ENCODE peak calls at places on chromosomes 2 and 18, in five cellular contexts. L, J, Y, D and T are unnamed samples.

GRCh38 chr18:69969491-69969890 is 21.8 kb upstream of the CD226 start:
- DNase-seq in L (no peak), J (no peak), Y (no peak), D (no peak), T (no peak)

GRCh38 chr2:33069894-33070651 is 123.3 kb downstream of the LTBP1 start:
- DNase-seq in L (peak; percentile 97), J (no peak), Y (no peak), D (peak; percentile 92), T (no peak)

GRCh38 chr2:205086689-205087088 is 541.4 kb downstream of the PARD3B start:
- DNase-seq in L (no peak), J (no peak), Y (no peak), D (no peak), T (no peak)

GRCh38 chr18:47235096-47235495 is 16.4 kb downstream of the SKOR2 start:
- DNase-seq in L (no peak), J (no peak), Y (no peak), D (no peak), T (no peak)

GRCh38 chr2:27681844-27682243 is 18.2 kb downstream of the SLC4A1AP start:
- DNase-seq in L (peak; percentile 41), J (no peak), Y (no peak), D (peak; percentile 32), T (no peak)

GRCh38 chr2:229249536-229249935 is 21.6 kb downstream of the PID1 start:
- DNase-seq in L (no peak), J (no peak), Y (no peak), D (no peak), T (no peak)

GRCh38 chr2:197159681-197160211 is 150.8 kb downstream of the ANKRD44 start:
- DNase-seq in L (peak; percentile 75), J (no peak), Y (no peak), D (peak; percentile 59), T (no peak)

GRCh38 chr2:127647242-127648190 is 1.6 kb downstream of the GPR17 start:
- DNase-seq in L (no peak), J (no peak), Y (peak; percentile 72), D (no peak), T (no peak)

GRCh38 chr2:130850788-130851623 is 14.3 kb downstream of the ARHGEF4 start:
- DNase-seq in L (no peak), J (no peak), Y (peak; percentile 75), D (no peak), T (no peak)

GRCh38 chr2:16537347-16537746 is 128.3 kb downstream of the CYRIA start:
- DNase-seq in L (no peak), J (no peak), Y (no peak), D (peak; percentile 8), T (no peak)

GRCh38 chr18:79385326-79385725 is 10.4 kb upstream of the NFATC1 start:
- DNase-seq in L (no peak), J (no peak), Y (peak; percentile 32), D (no peak), T (no peak)

GRCh38 chr2:31235504-31235902 is 1.6 kb downstream of the EHD3 start:
- DNase-seq in L (peak; percentile 29), J (no peak), Y (no peak), D (peak; percentile 68), T (no peak)

GRCh38 chr2:147641644-147642043 is 203.2 kb upstream of the ACVR2A start:
- DNase-seq in L (no peak), J (no peak), Y (no peak), D (peak; percentile 27), T (no peak)

GRCh38 chr2:199744676-199745075 is 106.3 kb downstream of the FTCDNL1 start:
- DNase-seq in L (no peak), J (no peak), Y (no peak), D (no peak), T (no peak)

GRCh38 chr2:237766334-237766733 is 32.2 kb upstream of the RBM44 start:
- DNase-seq in L (no peak), J (no peak), Y (no peak), D (no peak), T (no peak)

GRCh38 chr2:53842891-53843290 is 16.9 kb downstream of the GPR75 start:
- DNase-seq in L (no peak), J (no peak), Y (no peak), D (no peak), T (no peak)

GRCh38 chr2:71897145-71897495 is 250.5 kb downstream of the CYP26B1 start:
- DNase-seq in L (no peak), J (no peak), Y (peak; percentile 87), D (no peak), T (no peak)

GRCh38 chr2:207395535-207396251 is 134.1 kb upstream of the CREB1 start:
- DNase-seq in L (peak; percentile 13), J (no peak), Y (no peak), D (no peak), T (no peak)

GRCh38 chr2:105919826-105920225 is 175.1 kb downstream of the NCK2 start:
- DNase-seq in L (peak; percentile 22), J (no peak), Y (no peak), D (peak; percentile 64), T (peak; percentile 7)

GRCh38 chr18:57956495-57956894 is 87.5 kb upstream of the NEDD4L start:
- DNase-seq in L (no peak), J (no peak), Y (no peak), D (no peak), T (no peak)

GRCh38 chr18:3481696-3482210 is 31.8 kb downstream of the TGIF1 start:
- DNase-seq in L (no peak), J (no peak), Y (no peak), D (no peak), T (no peak)

GRCh38 chr2:52222128-52222527 is 1190.2 kb upstream of the NRXN1 start:
- DNase-seq in L (no peak), J (no peak), Y (no peak), D (no peak), T (no peak)

GRCh38 chr2:96326990-96327820 is 2.1 kb downstream of the ITPRIPL1 start:
- DNase-seq in L (no peak), J (no peak), Y (no peak), D (no peak), T (no peak)

GRCh38 chr2:221816566-221816965 is 244.5 kb upstream of the EPHA4 start:
- DNase-seq in L (no peak), J (no peak), Y (no peak), D (no peak), T (no peak)

GRCh38 chr2:51409920-51410319 is 378.0 kb upstream of the NRXN1 start:
- DNase-seq in L (no peak), J (no peak), Y (no peak), D (no peak), T (no peak)

GRCh38 chr2:31324000-31324633 is 90.2 kb downstream of the EHD3 start:
- DNase-seq in L (no peak), J (no peak), Y (no peak), D (no peak), T (no peak)

GRCh38 chr2:47077442-47078117 is 77.5 kb downstream of the STPG4 start:
- DNase-seq in L (no peak), J (no peak), Y (no peak), D (no peak), T (no peak)

GRCh38 chr2:195663007-195663406 is 6.0 kb downstream of the SLC39A10 start:
- DNase-seq in L (no peak), J (no peak), Y (no peak), D (no peak), T (no peak)

GRCh38 chr2:216774620-216775019 is 79.3 kb upstream of the IGFBP5 start:
- DNase-seq in L (no peak), J (no peak), Y (no peak), D (no peak), T (no peak)

GRCh38 chr2:128314026-128314347 is 4.7 kb downstream of the HS6ST1 start:
- DNase-seq in L (no peak), J (no peak), Y (no peak), D (no peak), T (no peak)

GRCh38 chr2:225353579-225354085 is 45.9 kb upstream of the NYAP2 start:
- DNase-seq in L (no peak), J (no peak), Y (no peak), D (no peak), T (no peak)

GRCh38 chr18:39780774-39781173 is 2174.3 kb upstream of the PIK3C3 start:
- DNase-seq in L (no peak), J (no peak), Y (no peak), D (no peak), T (no peak)
- H3K4me3 ChIP-seq in L (no peak overlapping the region), J (no peak overlapping the region), Y (no peak overlapping the region), D (no peak overlapping the region), T (no peak overlapping the region)

GRCh38 chr2:152335016-152335850 is at the start of gene FMNL2:
- DNase-seq in L (peak; percentile 85), J (peak; percentile 87), Y (peak; percentile 91), D (no peak), T (peak; percentile 31)

GRCh38 chr2:152335851-152336102 is 803 bp downstream of the FMNL2 start:
- DNase-seq in L (peak; percentile 24), J (peak; percentile 48), Y (peak; percentile 80), D (no peak), T (no peak)

GRCh38 chr2:152336103-152336853 is 1.3 kb downstream of the FMNL2 start:
- DNase-seq in L (peak; percentile 52), J (peak; percentile 26), Y (peak; percentile 83), D (no peak), T (no peak)

GRCh38 chr2:152337511-152337903 is 2.5 kb downstream of the FMNL2 start:
- DNase-seq in L (no peak), J (no peak), Y (no peak), D (no peak), T (no peak)

DNA sequence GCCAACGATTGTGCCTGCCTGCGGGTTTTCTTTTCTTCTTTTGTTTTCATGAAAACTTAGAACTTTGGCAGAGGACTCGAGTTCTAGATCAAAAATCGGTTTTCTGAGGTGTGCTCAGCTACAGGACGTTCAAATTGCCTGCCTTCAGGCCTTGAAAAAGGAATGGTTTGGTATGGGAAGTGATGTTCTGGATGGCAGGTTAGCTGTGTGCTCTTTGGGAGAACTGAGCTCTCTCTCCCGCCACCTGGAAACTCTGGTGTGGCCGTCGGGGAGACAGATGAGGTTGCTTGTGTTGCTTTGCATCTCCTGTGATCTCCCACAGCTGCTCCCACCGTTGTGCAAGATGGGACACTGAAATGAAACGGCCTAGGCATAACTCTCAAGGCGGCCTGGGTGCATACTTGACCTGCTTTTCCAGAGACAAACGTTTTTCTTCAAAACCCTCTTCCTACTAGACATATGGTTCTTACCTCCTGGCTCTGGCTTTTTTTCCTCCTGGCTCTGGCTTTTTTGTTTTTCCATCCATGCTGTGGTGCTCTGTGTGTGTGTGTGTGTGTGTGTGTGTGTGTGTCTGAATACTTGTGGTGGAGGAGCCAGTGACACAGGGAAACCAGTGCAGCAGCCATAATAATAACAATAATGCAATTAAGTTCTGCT is 2.0 kb downstream of the FMNL2 start:
- DNase-seq in L (peak; percentile 36), J (peak; percentile 11), Y (no peak), D (no peak), T (no peak)
- H3K4me3 ChIP-seq in L (peak overlapping the region; percentile 98), J (peak overlapping the region; percentile 76), Y (peak overlapping the region; percentile 79), D (peak overlapping the region; percentile 83), T (peak overlapping the region; percentile 93)

DNA sequence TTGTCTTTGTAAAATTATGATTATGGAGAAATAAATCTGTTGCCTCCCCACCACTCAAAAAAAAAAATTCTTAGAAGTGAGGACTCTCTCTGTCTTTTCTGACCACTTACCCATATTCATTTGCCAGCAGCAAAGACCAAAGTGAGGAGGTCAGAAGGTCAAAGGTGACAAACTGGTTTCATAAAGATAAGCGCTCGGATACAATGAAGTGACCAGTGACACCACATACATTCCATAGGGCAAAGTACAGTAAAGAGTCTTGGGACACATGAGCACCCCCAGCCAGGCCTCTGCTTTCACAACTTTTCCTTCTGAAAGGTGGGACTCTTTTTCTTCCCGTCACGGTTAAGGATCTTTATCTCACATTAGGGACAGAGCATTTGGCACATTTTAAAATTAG is 75.9 kb upstream of the TCF4 start:
- DNase-seq in L (no peak), J (no peak), Y (no peak), D (no peak), T (no peak)
- H3K4me3 ChIP-seq in L (no peak overlapping the region), J (no peak overlapping the region), Y (no peak overlapping the region), D (no peak overlapping the region), T (no peak overlapping the region)

GRCh38 chr18:50439460-50440015 is 64.7 kb downstream of the SKA1 start:
- DNase-seq in L (no peak), J (no peak), Y (no peak), D (no peak), T (no peak)
- H3K4me3 ChIP-seq in L (no peak overlapping the region), J (no peak overlapping the region), Y (no peak overlapping the region), D (no peak overlapping the region), T (no peak overlapping the region)